ENCODE peak calls at places on chromosomes 16 and 17, in four cellular contexts. A, U, J and W are unnamed samples.

GRCh38 chr17:48852251-48852650 is 21.4 kb downstream of the CALCOCO2 start:
- DNase-seq in U (no peak), A (no peak), J (no peak), W (no peak)

GRCh38 chr17:50533720-50534148 is 1.2 kb downstream of the EPN3 start:
- DNase-seq in U (peak; percentile 59), A (no peak), J (no peak), W (no peak)

GRCh38 chr16:73122604-73123386 is 74.9 kb upstream of the ZFHX3 start:
- DNase-seq in U (peak; percentile 36), J (peak; percentile 34), A (no peak), W (no peak)

GRCh38 chr17:49742256-49742655 is 21.7 kb downstream of the FAM117A start:
- DNase-seq in J (peak; percentile 45), A (no peak), U (no peak), W (no peak)

GRCh38 chr16:88831838-88832237 is 20.1 kb upstream of the APRT start:
- DNase-seq in J (no peak), A (no peak), U (peak; percentile 41), W (no peak)

GRCh38 chr16:24737391-24737871 is 8.0 kb downstream of the TNRC6A start:
- DNase-seq in A (no peak), U (peak; percentile 31), J (no peak), W (no peak)

GRCh38 chr17:63989622-63990345 is 8.4 kb upstream of the PRR29 start:
- DNase-seq in U (no peak), A (no peak), J (no peak), W (no peak)

GRCh38 chr16:77780378-77780837 is 8.0 kb upstream of the VAT1L start:
- DNase-seq in A (no peak), U (peak; percentile 85), J (no peak), W (no peak)

GRCh38 chr16:88023786-88024185 is 72.6 kb downstream of the BANP start:
- DNase-seq in A (no peak), U (no peak), J (no peak), W (no peak)

GRCh38 chr17:50638851-50639767 is 4.4 kb downstream of the ABCC3 start:
- DNase-seq in J (no peak), A (peak; percentile 93), U (peak; percentile 91), W (no peak)

GRCh38 chr16:70294385-70295029 is 4.5 kb upstream of the DDX19B start:
- DNase-seq in J (no peak), U (no peak), A (no peak), W (no peak)

GRCh38 chr17:79799174-79799537 is 2.3 kb upstream of the CBX8 start:
- DNase-seq in A (no peak), J (no peak), U (no peak), W (no peak)

GRCh38 chr16:50251375-50252081 is 14.8 kb upstream of the ADCY7 start:
- DNase-seq in J (no peak), U (peak; percentile 83), A (no peak), W (no peak)

GRCh38 chr16:15952265-15952711 is 2.9 kb downstream of the ABCC1 start:
- DNase-seq in J (no peak), U (no peak), A (no peak), W (no peak)

GRCh38 chr17:49787932-49788442 is 494 bp upstream of the KAT7 start:
- DNase-seq in A (no peak), J (no peak), U (no peak), W (peak; percentile 14)

GRCh38 chr16:79293831-79294230 is 306.7 kb downstream of the MAF start:
- DNase-seq in U (no peak), J (no peak), A (no peak), W (no peak)

GRCh38 chr16:27264151-27264550 is 4.4 kb downstream of the NSMCE1 start:
- DNase-seq in A (no peak), U (no peak), J (no peak), W (no peak)

GRCh38 chr17:57152916-57153528 is 68.0 kb downstream of the AKAP1 start:
- DNase-seq in A (no peak), J (no peak), U (no peak), W (no peak)

GRCh38 chr16:9441021-9441420 is 349.6 kb downstream of the HAPSTR1 start:
- DNase-seq in J (no peak), U (no peak), A (no peak), W (no peak)

GRCh38 chr16:72960101-72960500 is 87.8 kb downstream of the ZFHX3 start:
- DNase-seq in U (no peak), A (no peak), J (no peak), W (no peak)

GRCh38 chr16:81116285-81116684 is 20.1 kb upstream of the GCSH start:
- DNase-seq in U (no peak), J (no peak), A (no peak), W (no peak)

GRCh38 chr16:75204410-75204758 is 2.6 kb downstream of the CTRB2 start:
- DNase-seq in J (no peak), A (no peak), U (no peak), W (no peak)

GRCh38 chr17:41324180-41325075 is 8.9 kb upstream of the KRTAP17-1 start:
- DNase-seq in U (no peak), J (no peak), A (no peak), W (no peak)

GRCh38 chr17:40548982-40549680 is 16.1 kb downstream of the CCR7 start:
- DNase-seq in A (no peak), U (peak; percentile 57), J (no peak), W (no peak)

GRCh38 chr16:73196670-73197069 is 148.7 kb upstream of the ZFHX3 start:
- DNase-seq in A (peak; percentile 45), J (peak; percentile 2), U (peak; percentile 63), W (no peak)

GRCh38 chr16:85860413-85861094 is 38.4 kb upstream of the IRF8 start:
- DNase-seq in U (no peak), J (no peak), A (no peak), W (no peak)

GRCh38 chr17:41868568-41868967 is 3.3 kb upstream of the KLHL11 start:
- DNase-seq in J (no peak), A (no peak), U (no peak), W (no peak)

GRCh38 chr16:27067138-27067537 is 411 bp downstream of the C16orf82 start:
- DNase-seq in J (no peak), A (no peak), U (peak; percentile 30), W (no peak)

GRCh38 chr16:55817236-55817912 is 15.5 kb downstream of the CES1 start:
- DNase-seq in A (no peak), J (no peak), U (no peak), W (no peak)

GRCh38 chr17:44146375-44147346 is 4.9 kb downstream of the HROB start:
- DNase-seq in U (no peak), A (no peak), J (no peak), W (no peak)

GRCh38 chr17:28405632-28406477 is at the start of gene SLC46A1:
- DNase-seq in J (peak; percentile 23), A (no peak), U (peak; percentile 76), W (no peak)

GRCh38 chr16:745739-746138 is 4.9 kb upstream of the CIAO3 start:
- DNase-seq in A (no peak), U (no peak), J (no peak), W (no peak)

GRCh38 chr16:80274576-80275191 is 266.1 kb upstream of the DYNLRB2 start:
- DNase-seq in J (no peak), U (peak; percentile 23), A (no peak), W (no peak)

GRCh38 chr17:67107811-67108210 is 63.5 kb downstream of the CACNG1 start:
- DNase-seq in A (no peak), J (no peak), U (no peak), W (no peak)

GRCh38 chr17:39225974-39226683 is 384 bp upstream of the STAC2 start:
- DNase-seq in J (peak; percentile 68), U (peak; percentile 76), A (peak; percentile 72), W (peak; percentile 18)

GRCh38 chr16:81608515-81609209 is 164.1 kb downstream of the CMIP start:
- DNase-seq in A (no peak), U (peak; percentile 71), J (no peak), W (no peak)

GRCh38 chr16:72372082-72372615 is 200.2 kb upstream of the PMFBP1 start:
- DNase-seq in A (no peak), J (no peak), U (no peak), W (no peak)

GRCh38 chr16:5604770-5605169 is 507.2 kb upstream of the EEF2KMT start:
- DNase-seq in U (no peak), J (no peak), A (no peak), W (no peak)

GRCh38 chr17:67606471-67606870 is 111.3 kb upstream of the NOL11 start:
- DNase-seq in J (no peak), A (no peak), U (no peak), W (no peak)

GRCh38 chr16:89024546-89024945 is 47.5 kb upstream of the CBFA2T3 start:
- DNase-seq in A (no peak), U (no peak), J (no peak), W (no peak)